ENCODE peak calls at places on chromosome 5, in seven cellular contexts. O is K562, N is SK-N-SH, R is GM12878, J is HepG2, Z is HCT116, G is H1. A is an unnamed sample.
A peak's percentile ranks its signal among the peaks of the same experiment; 100 is the strongest.

GRCh38 chr5:127206320-127207113 is 84.1 kb upstream of the MEGF10 start:
- DNase-seq in G (no peak), Z (peak; percentile 26), O (no peak), J (peak; percentile 71), N (no peak), R (no peak), A (no peak)

GRCh38 chr5:1512541-1513291 is 11.0 kb downstream of the LPCAT1 start:
- DNase-seq in R (no peak), J (no peak), N (no peak), O (no peak), G (no peak), Z (no peak), A (no peak)

GRCh38 chr5:6812800-6813731 is 99.8 kb downstream of the TENT4A start:
- DNase-seq in Z (no peak), J (no peak), O (no peak), G (no peak), R (no peak), N (no peak), A (no peak)

GRCh38 chr5:56251918-56252553 is 18.9 kb upstream of the ANKRD55 start:
- DNase-seq in Z (no peak), N (no peak), R (no peak), G (no peak), O (peak; percentile 80), J (no peak), A (no peak)

GRCh38 chr5:138648841-138649240 is 73.6 kb upstream of the HSPA9 start:
- DNase-seq in O (no peak), G (no peak), Z (no peak), R (no peak), J (no peak), N (peak; percentile 48), A (no peak)

GRCh38 chr5:26833596-26833995 is 204.8 kb downstream of the CDH9 start:
- DNase-seq in O (no peak), G (no peak), J (no peak), R (no peak), N (no peak), Z (no peak), A (no peak)

GRCh38 chr5:32713396-32714381 is 2.6 kb downstream of the NPR3 start:
- DNase-seq in O (no peak), J (no peak), Z (no peak), R (no peak), N (peak; percentile 26), G (no peak), A (peak; percentile 87)

GRCh38 chr5:50715001-50715400 is 48.6 kb downstream of the PARP8 start:
- DNase-seq in R (no peak), O (no peak), Z (no peak), J (no peak), G (no peak), N (no peak), A (no peak)

GRCh38 chr5:149865746-149866145 is 78.8 kb downstream of the PDE6A start:
- DNase-seq in R (no peak), N (no peak), J (no peak), Z (no peak), O (no peak), G (no peak), A (no peak)

GRCh38 chr5:72378636-72379289 is 58.6 kb downstream of the PTCD2 start:
- DNase-seq in J (no peak), N (peak; percentile 21), O (peak; percentile 49), G (no peak), R (no peak), Z (no peak), A (no peak)

GRCh38 chr5:120228262-120229031 is 235.7 kb upstream of the PRR16 start:
- DNase-seq in N (no peak), O (no peak), G (no peak), Z (peak; percentile 2), R (no peak), J (peak; percentile 1), A (peak; percentile 5)

GRCh38 chr5:157352756-157353340 is 86.9 kb downstream of the CYFIP2 start:
- DNase-seq in O (no peak), J (no peak), Z (no peak), R (no peak), G (no peak), N (no peak), A (no peak)

GRCh38 chr5:55159763-55160492 is at the start of gene GPX8:
- DNase-seq in R (no peak), G (no peak), Z (peak; percentile 77), O (peak; percentile 17), J (peak; percentile 32), N (peak; percentile 26), A (peak; percentile 88)

GRCh38 chr5:159424123-159424522 is 93.8 kb upstream of the IL12B start:
- DNase-seq in G (no peak), J (no peak), O (no peak), R (no peak), N (no peak), Z (no peak), A (no peak)

GRCh38 chr5:139636975-139637408 is 11.2 kb upstream of the CXXC5 start:
- DNase-seq in N (no peak), R (peak; percentile 80), J (no peak), G (no peak), O (no peak), Z (no peak), A (no peak)

GRCh38 chr5:174560861-174561260 is 163.5 kb upstream of the MSX2 start:
- DNase-seq in N (no peak), O (no peak), R (no peak), G (no peak), J (no peak), Z (no peak), A (no peak)

GRCh38 chr5:14182761-14183160 is 39.6 kb downstream of the TRIO start:
- DNase-seq in N (no peak), R (no peak), O (no peak), Z (no peak), G (no peak), J (peak; percentile 22), A (no peak)

GRCh38 chr5:54703091-54703490 is 185.5 kb downstream of the SNX18 start:
- DNase-seq in J (no peak), G (no peak), Z (no peak), R (no peak), N (no peak), O (no peak), A (no peak)

GRCh38 chr5:35285011-35285410 is 54.7 kb upstream of the PRLR start:
- DNase-seq in J (no peak), R (no peak), Z (no peak), N (no peak), O (no peak), G (no peak), A (peak; percentile 84)

GRCh38 chr5:107056278-107056677 is 614.5 kb downstream of the EFNA5 start:
- DNase-seq in G (no peak), O (no peak), Z (no peak), J (no peak), R (no peak), N (no peak), A (no peak)

GRCh38 chr5:138725153-138725884 is 27.9 kb upstream of the CTNNA1 start:
- DNase-seq in G (peak; percentile 73), J (peak; percentile 57), O (peak; percentile 32), R (no peak), Z (peak; percentile 86), N (peak; percentile 43), A (peak; percentile 66)

GRCh38 chr5:76547242-76547890 is 75.8 kb downstream of the F2RL2 start:
- DNase-seq in J (no peak), N (no peak), G (no peak), Z (no peak), R (peak; percentile 88), O (no peak), A (no peak)

GRCh38 chr5:125550237-125550636 is 803.8 kb upstream of the ZNF608 start:
- DNase-seq in N (peak; percentile 35), J (no peak), G (no peak), R (no peak), O (no peak), Z (no peak), A (no peak)

GRCh38 chr5:23930985-23931384 is 423.6 kb downstream of the PRDM9 start:
- DNase-seq in J (no peak), R (no peak), Z (no peak), N (no peak), G (no peak), O (no peak), A (peak; percentile 37)

DNA sequence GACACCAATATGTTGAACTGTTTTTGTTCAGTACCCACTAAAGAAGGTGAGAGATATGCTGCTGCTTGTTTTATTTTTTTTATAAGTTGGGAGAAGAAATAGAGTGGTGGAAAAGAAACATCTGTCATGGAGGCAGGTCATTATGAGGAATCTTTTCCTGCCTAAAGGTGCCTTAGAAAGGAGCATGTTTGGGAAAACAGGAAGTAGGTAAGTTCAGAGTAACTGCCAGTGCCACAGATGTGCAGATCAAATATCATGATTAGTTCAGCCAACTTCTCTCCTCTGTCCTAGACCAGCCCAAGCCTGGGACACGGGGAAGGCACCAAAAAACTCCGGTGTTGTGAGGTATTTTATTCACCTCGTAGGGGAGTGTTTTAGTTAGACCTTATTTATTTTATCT is 144.2 kb downstream of the MAN2A1 start:
- DNase-seq in N (no peak), R (no peak), O (no peak), Z (no peak), J (no peak), G (no peak), A (no peak)
- TF ChIP-seq JUND in N (no peak), R (no peak), O (no peak), Z (no peak), J (no peak), G (no peak), A (no peak)

GRCh38 chr5:141753971-141754713 is 72.1 kb upstream of the ARAP3 start:
- DNase-seq in Z (peak; percentile 8), G (no peak), O (peak; percentile 80), R (no peak), J (no peak), N (no peak), A (peak; percentile 90)
- TF ChIP-seq JUND in Z (no peak), G (no peak), O (no peak), R (no peak), J (no peak), N (no peak), A (no peak)

DNA sequence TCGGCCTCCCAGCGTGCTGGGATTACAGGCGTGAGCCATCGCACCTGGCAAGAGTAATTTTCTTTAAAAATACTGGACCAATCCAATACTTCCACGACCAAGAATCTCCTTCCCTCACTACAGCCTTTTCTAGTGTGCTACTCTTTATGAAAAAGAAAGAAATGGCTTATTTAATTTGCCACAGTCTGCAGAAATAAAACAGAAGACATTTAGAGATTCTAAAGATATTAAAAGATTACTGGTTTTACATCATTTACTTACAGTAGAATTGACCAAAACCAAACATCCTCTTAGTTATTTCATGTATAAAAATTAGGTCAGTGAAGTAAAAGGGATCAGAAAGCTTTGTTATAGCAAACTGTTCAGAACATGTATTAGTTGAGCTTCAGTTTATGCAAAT is 679.6 kb downstream of the MAT2B start:
- DNase-seq in G (no peak), Z (no peak), R (no peak), J (no peak), N (no peak), O (no peak), A (no peak)
- TF ChIP-seq JUND in G (no peak), Z (no peak), R (no peak), J (no peak), N (no peak), O (no peak), A (no peak)

GRCh38 chr5:181164076-181164952 is 16.9 kb downstream of the OR2V2 start:
- DNase-seq in J (no peak), G (no peak), R (no peak), O (no peak), N (no peak), Z (no peak), A (no peak)
- TF ChIP-seq JUND in J (no peak), G (no peak), R (no peak), O (no peak), N (no peak), Z (no peak), A (no peak)

GRCh38 chr5:179294131-179294780 is 51.0 kb downstream of the ADAMTS2 start:
- DNase-seq in R (no peak), O (no peak), G (no peak), J (no peak), Z (no peak), N (no peak), A (no peak)
- TF ChIP-seq JUND in R (no peak), O (no peak), G (no peak), J (no peak), Z (no peak), N (no peak), A (no peak)

A was measured in T47D.